ENCODE peak calls at places on chromosome 12, in ten cellular contexts. Z is keratinocyte; Y is PC-3; F is A549; B is effector memory CD4-positive, alpha-beta T cell; A is fibroblast of lung; P is right cardiac atrium; L is uterus; H is hepatocyte; I is naive thymus-derived CD4-positive, alpha-beta T cell. S is an unnamed sample.

GRCh38 chr12:6323340-6323994 is 13.0 kb downstream of the PLEKHG6 start:
- DNase-seq in Z (no peak), Y (peak), F (peak), B (no peak), A (peak), P (no peak), L (peak), H (peak), I (peak), S (peak)

GRCh38 chr12:22529281-22530060 is 14.9 kb downstream of the C2CD5 start:
- DNase-seq in Z (peak), Y (peak), F (peak), B (no peak), A (peak), P (no peak), L (no peak), H (peak), I (peak), S (no peak)

GRCh38 chr12:111964935-111965334 is 48.0 kb downstream of the TMEM116 start:
- DNase-seq in Z (no peak), Y (no peak), F (no peak), B (no peak), A (no peak), P (no peak), L (no peak), H (no peak), I (no peak), S (no peak)

GRCh38 chr12:3186546-3187237 is 109.5 kb downstream of the TSPAN9 start:
- DNase-seq in Z (no peak), Y (no peak), F (no peak), B (no peak), A (no peak), P (no peak), L (no peak), H (no peak), I (no peak), S (no peak)

GRCh38 chr12:105945935-105946334 is 192.8 kb downstream of the NUAK1 start:
- DNase-seq in Z (no peak), Y (no peak), F (no peak), B (no peak), A (no peak), P (no peak), L (no peak), H (no peak), I (no peak), S (no peak)

GRCh38 chr12:84585996-84586395 is 326.6 kb downstream of the SLC6A15 start:
- DNase-seq in Z (no peak), Y (peak), F (no peak), B (no peak), A (no peak), P (no peak), L (no peak), H (no peak), I (no peak), S (no peak)

GRCh38 chr12:27973487-27973890 is 956 bp upstream of the PTHLH start:
- DNase-seq in Z (no peak), Y (peak), F (no peak), B (no peak), A (peak), P (no peak), L (no peak), H (no peak), I (no peak), S (no peak)

GRCh38 chr12:126547905-126548304 is 1482.7 kb downstream of the AACS start:
- DNase-seq in Z (no peak), Y (no peak), F (no peak), B (no peak), A (no peak), P (no peak), L (no peak), H (no peak), I (no peak), S (no peak)

GRCh38 chr12:127810026-127810425 is 456.9 kb upstream of the TMEM132C start:
- DNase-seq in Z (no peak), Y (peak), F (no peak), B (no peak), A (peak), P (no peak), L (no peak), H (peak), I (no peak), S (no peak)

GRCh38 chr12:58452546-58452945 is 467.8 kb downstream of the LRIG3 start:
- DNase-seq in Z (no peak), Y (no peak), F (no peak), B (no peak), A (peak), P (no peak), L (no peak), H (no peak), I (no peak), S (no peak)

GRCh38 chr12:89848732-89849131 is 140.1 kb upstream of the ATP2B1 start:
- DNase-seq in Z (no peak), Y (no peak), F (no peak), B (no peak), A (peak), P (peak), L (no peak), H (no peak), I (no peak), S (no peak)

GRCh38 chr12:124852329-124852831 is 11.3 kb downstream of the SCARB1 start:
- DNase-seq in Z (no peak), Y (no peak), F (no peak), B (no peak), A (no peak), P (peak), L (no peak), H (peak), I (no peak), S (no peak)

GRCh38 chr12:45828402-45828801 is 98.9 kb downstream of the ARID2 start:
- DNase-seq in Z (no peak), Y (no peak), F (no peak), B (no peak), A (no peak), P (no peak), L (no peak), H (no peak), I (no peak), S (no peak)

GRCh38 chr12:11661491-11662085 is 12.1 kb downstream of the ETV6 start:
- DNase-seq in Z (no peak), Y (no peak), F (no peak), B (no peak), A (no peak), P (no peak), L (no peak), H (no peak), I (no peak), S (no peak)

GRCh38 chr12:20549115-20549719 is 145.9 kb upstream of the SLCO1C1 start:
- DNase-seq in Z (no peak), Y (peak), F (peak), B (no peak), A (peak), P (peak), L (no peak), H (peak), I (no peak), S (no peak)

GRCh38 chr12:62724947-62725447 is 210.0 kb downstream of the PPM1H start:
- DNase-seq in Z (peak), Y (peak), F (peak), B (no peak), A (peak), P (no peak), L (peak), H (peak), I (no peak), S (no peak)

GRCh38 chr12:53569174-53569557 is 57.0 kb downstream of the ATF7 start:
- DNase-seq in Z (no peak), Y (peak), F (no peak), B (no peak), A (peak), P (no peak), L (no peak), H (no peak), I (no peak), S (no peak)

GRCh38 chr12:10211975-10212622 is 578 bp upstream of the GABARAPL1 start:
- DNase-seq in Z (peak), Y (peak), F (peak), B (peak), A (peak), P (peak), L (peak), H (peak), I (peak), S (peak)

GRCh38 chr12:13437541-13437940 is 241.0 kb downstream of the EMP1 start:
- DNase-seq in Z (no peak), Y (no peak), F (no peak), B (no peak), A (no peak), P (no peak), L (no peak), H (no peak), I (no peak), S (no peak)

GRCh38 chr12:50059440-50060119 is 2.2 kb downstream of the ASIC1 start:
- DNase-seq in Z (no peak), Y (no peak), F (no peak), B (no peak), A (no peak), P (peak), L (no peak), H (no peak), I (peak), S (no peak)

DNA sequence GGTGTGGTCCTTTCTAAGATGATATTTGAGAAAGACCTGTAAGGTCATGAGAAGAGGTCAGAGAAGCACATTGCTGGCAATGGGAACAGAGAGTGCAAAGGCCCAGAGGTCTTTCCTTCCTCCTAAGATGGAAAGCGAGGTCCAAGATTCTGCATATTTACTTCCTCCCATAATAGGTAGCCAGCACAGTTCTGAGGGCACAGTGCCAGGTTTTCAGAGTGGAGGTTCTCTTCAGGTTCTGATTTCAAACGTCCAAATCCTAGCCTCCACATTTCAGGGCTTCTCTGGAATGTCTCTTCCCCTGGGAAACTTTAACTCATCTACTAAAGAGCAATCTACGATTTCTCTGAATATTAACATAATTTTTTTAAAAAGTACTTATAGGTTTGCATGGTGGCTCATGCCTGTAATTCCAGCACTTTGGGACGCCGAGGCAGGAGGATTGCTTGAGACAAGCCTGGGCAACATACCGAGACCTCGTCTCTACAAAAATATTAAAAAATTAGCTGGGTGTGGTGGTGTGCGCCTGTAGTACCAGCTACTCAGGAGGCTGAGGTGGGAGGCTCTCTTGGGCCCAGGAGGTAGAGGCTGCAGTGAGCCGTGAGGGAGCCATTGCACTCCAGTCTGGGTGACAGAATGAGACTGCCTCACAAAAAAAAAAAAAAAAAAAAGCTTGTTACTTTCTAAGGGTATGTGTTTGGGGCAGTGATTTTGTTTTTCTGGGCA is 526 bp upstream of the MRPL42 start:
- DNase-seq in Z (no peak), Y (no peak), F (no peak), B (no peak), A (no peak), P (peak), L (peak), H (no peak), I (no peak), S (no peak)
- H3K4me3 ChIP-seq in Z (no peak), Y (peak), F (no peak), B (no peak), A (no peak), P (no peak), L (peak), H (no peak), I (peak), S (peak)

DNA sequence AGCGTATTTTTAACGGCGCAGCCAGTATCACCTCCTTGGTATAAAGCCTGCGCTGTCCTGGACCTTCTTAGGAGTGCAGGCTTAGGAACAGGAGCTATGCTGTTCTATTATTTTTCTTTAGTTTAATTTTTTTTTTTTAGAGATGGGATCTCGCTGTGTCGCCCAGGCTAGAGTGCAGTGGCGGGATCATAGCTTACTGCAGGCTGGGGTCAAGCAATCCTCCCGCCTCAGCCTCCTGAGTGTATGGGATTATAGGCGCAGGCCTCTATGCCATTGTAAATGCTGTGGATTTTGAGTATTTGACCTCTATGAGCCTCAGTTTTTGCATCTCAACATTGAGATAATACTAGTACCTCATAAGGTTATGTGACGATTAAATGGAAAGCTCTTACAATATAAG is 4.1 kb downstream of the OR10AD1 start:
- DNase-seq in Z (no peak), Y (no peak), F (no peak), B (no peak), A (no peak), P (no peak), L (no peak), H (no peak), I (no peak), S (no peak)
- H3K27ac ChIP-seq in Z (peak), Y (no peak), F (peak), B (peak), A (peak), P (peak), L (peak), H (peak), I (peak), S (peak)

DNA sequence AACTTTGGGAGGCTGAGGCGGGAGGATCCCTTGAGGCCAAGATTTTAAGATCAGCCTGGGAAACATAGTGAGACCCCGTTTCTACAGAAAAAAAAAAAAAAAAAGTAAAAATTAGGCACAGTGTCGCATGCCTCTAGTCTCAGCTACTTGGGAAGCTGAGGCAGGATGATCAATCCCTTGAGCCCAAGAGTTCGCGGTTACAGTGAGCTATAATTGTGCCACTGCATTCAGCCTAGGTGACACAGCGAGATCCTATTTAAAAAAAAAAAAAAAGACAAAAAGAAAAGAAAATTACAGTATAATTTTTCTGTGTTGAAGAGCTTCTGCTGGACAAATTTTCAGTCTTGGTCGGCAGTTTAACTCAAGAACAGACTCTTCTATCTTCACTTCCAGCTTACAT is 133.9 kb upstream of the FGD4 start:
- DNase-seq in Z (no peak), Y (no peak), F (no peak), B (no peak), A (no peak), P (no peak), L (no peak), H (no peak), I (no peak), S (no peak)
- H3K4me3 ChIP-seq in Z (no peak), Y (no peak), F (no peak), B (no peak), A (no peak), P (no peak), L (no peak), H (no peak), I (no peak), S (no peak)

GRCh38 chr12:56260380-56260779 is 2.2 kb upstream of the ANKRD52 start:
- DNase-seq in Z (no peak), Y (no peak), F (no peak), B (no peak), A (no peak), P (no peak), L (no peak), H (no peak), I (no peak), S (no peak)
- H3K27ac ChIP-seq in Z (no peak), Y (no peak), F (peak), B (no peak), A (no peak), P (no peak), L (no peak), H (no peak), I (no peak), S (no peak)

DNA sequence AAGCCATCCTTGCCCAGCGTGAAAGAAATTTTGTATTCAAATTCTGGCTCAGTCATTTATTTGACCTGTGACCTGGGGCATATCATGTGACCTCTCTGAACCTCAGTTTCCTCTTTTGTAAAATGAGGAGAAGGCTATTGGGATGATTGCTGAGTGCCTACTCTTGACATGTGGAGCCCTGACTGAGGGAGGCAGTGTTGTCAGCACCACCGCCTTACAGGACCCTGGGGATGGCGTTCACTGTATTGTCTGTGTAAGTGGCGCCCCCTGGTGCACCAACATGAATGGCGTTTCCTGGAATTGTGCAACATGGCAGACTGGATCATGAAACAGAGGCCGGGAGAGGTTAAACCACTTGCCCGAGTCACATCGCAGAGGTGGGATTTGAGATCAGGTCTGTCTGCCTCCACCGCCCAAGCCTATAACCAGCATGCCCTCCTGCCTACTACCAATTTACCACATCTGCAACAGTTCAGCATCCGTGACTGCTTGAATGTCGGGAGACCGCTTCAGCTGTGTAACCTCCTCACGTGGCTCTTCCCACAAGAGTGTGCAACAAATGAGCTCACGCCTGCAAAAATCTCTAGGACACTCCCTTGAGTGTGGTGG is 20.1 kb upstream of the CCDC63 start:
- DNase-seq in Z (peak), Y (peak), F (peak), B (peak), A (peak), P (peak), L (peak), H (peak), I (peak), S (peak)
- H3K4me3 ChIP-seq in Z (no peak), Y (no peak), F (no peak), B (peak), A (no peak), P (no peak), L (no peak), H (no peak), I (no peak), S (no peak)